ENCODE peak calls at places on chromosomes 7 and 10, in four cellular contexts. K, P, A and Y are unnamed samples.

GRCh38 chr7:23276381-23276780 is 22.8 kb upstream of the MALSU1 start:
- DNase-seq in K (no peak), P (no peak), A (no peak), Y (no peak)

GRCh38 chr10:118908487-118909280 is 120.8 kb upstream of the NANOS1 start:
- DNase-seq in K (no peak), P (no peak), A (no peak), Y (no peak)

GRCh38 chr7:51209426-51209825 is 107.2 kb downstream of the COBL start:
- DNase-seq in K (no peak), P (no peak), A (no peak), Y (no peak)

GRCh38 chr10:120172371-120172770 is 279.8 kb downstream of the SEC23IP start:
- DNase-seq in K (no peak), P (no peak), A (no peak), Y (no peak)

GRCh38 chr7:82294258-82294855 is 149.2 kb downstream of the CACNA2D1 start:
- DNase-seq in K (no peak), P (no peak), A (no peak), Y (no peak)

GRCh38 chr10:114632869-114633715 is 25.0 kb downstream of the ABLIM1 start:
- DNase-seq in K (no peak), P (no peak), A (no peak), Y (no peak)

GRCh38 chr10:24561453-24561852 is 162.2 kb downstream of the ARHGAP21 start:
- DNase-seq in K (no peak), P (no peak), A (no peak), Y (no peak)

GRCh38 chr7:55140221-55140980 is 121.6 kb downstream of the EGFR start:
- DNase-seq in K (no peak), P (no peak), A (no peak), Y (no peak)

GRCh38 chr7:140684066-140684950 is 11.6 kb downstream of the ADCK2 start:
- DNase-seq in K (no peak), P (no peak), A (no peak), Y (no peak)

GRCh38 chr10:133166828-133167692 is 7.0 kb downstream of the KNDC1 start:
- DNase-seq in K (no peak), P (no peak), A (no peak), Y (no peak)

GRCh38 chr10:29309465-29309864 is 20.6 kb downstream of the LYZL1 start:
- DNase-seq in K (no peak), P (no peak), A (no peak), Y (no peak)

GRCh38 chr7:122137291-122138077 is 6.6 kb downstream of the AASS start:
- DNase-seq in K (no peak), P (no peak), A (no peak), Y (no peak)

GRCh38 chr7:71652551-71652950 is 520.6 kb downstream of the GALNT17 start:
- DNase-seq in K (no peak), P (no peak), A (no peak), Y (no peak)

GRCh38 chr10:3906511-3907111 is 121.6 kb upstream of the KLF6 start:
- DNase-seq in K (no peak), P (no peak), A (no peak), Y (no peak)

GRCh38 chr10:48287417-48288391 is 13.2 kb upstream of the FRMPD2 start:
- DNase-seq in K (no peak), P (no peak), A (no peak), Y (no peak)

GRCh38 chr10:131902211-131902610 is 1.4 kb downstream of the PPP2R2D start:
- DNase-seq in K (no peak), P (no peak), A (no peak), Y (no peak)

GRCh38 chr7:150417863-150418262 is 32.6 kb upstream of the GIMAP8 start:
- DNase-seq in K (no peak), P (no peak), A (no peak), Y (no peak)

GRCh38 chr10:71302874-71303568 is 16.0 kb upstream of the SLC29A3 start:
- DNase-seq in K (no peak), P (no peak), A (peak; percentile 19), Y (no peak)

GRCh38 chr7:74134117-74134539 is 40.0 kb upstream of the EIF4H start:
- DNase-seq in K (no peak), P (no peak), A (no peak), Y (no peak)

GRCh38 chr10:124495176-124495575 is 33.6 kb downstream of the LHPP start:
- DNase-seq in K (no peak), P (no peak), A (no peak), Y (no peak)

GRCh38 chr10:59222788-59223187 is 46.3 kb downstream of the PHYHIPL start:
- DNase-seq in K (no peak), P (no peak), A (no peak), Y (no peak)

GRCh38 chr7:157634401-157635147 is 297.8 kb downstream of the DNAJB6 start:
- DNase-seq in K (no peak), P (no peak), A (no peak), Y (no peak)

GRCh38 chr10:30770816-30771215 is 141.3 kb upstream of the LYZL2 start:
- DNase-seq in K (no peak), P (no peak), A (no peak), Y (no peak)

GRCh38 chr10:3635697-3636096 is 149.3 kb downstream of the KLF6 start:
- DNase-seq in K (no peak), P (no peak), A (no peak), Y (no peak)